ENCODE peak calls at places on chromosomes 16 and 17, in four cellular contexts. A is NCI-H82; T is T1000; E is stimulated activated CD4-positive, alpha-beta T cell treated with anti-CD3 and anti-CD28 coated beads, Interleukin-12 subunit alpha, Interleukin-12 subunit beta, amount 100 ng/mL, for 48 hours. Q is an unnamed sample.

GRCh38 chr17:38598536-38598935 is 7.2 kb downstream of the SRCIN1 start:
- DNase-seq in A (peak; percentile 98), E (no peak), T (no peak), Q (peak; percentile 97)

GRCh38 chr17:78495634-78496033 is 81.6 kb downstream of the DNAH17 start:
- DNase-seq in E (no peak), T (no peak), A (no peak), Q (no peak)

GRCh38 chr16:50506543-50506937 is 41.7 kb upstream of the NKD1 start:
- DNase-seq in T (no peak), A (no peak), E (no peak), Q (no peak)

GRCh38 chr16:4372315-4372577 is 598 bp downstream of the VASN start:
- DNase-seq in T (no peak), A (no peak), E (no peak), Q (no peak)

GRCh38 chr16:30350134-30350871 is 4.8 kb downstream of the CD2BP2 start:
- DNase-seq in T (no peak), A (no peak), E (no peak), Q (no peak)

GRCh38 chr16:67541391-67542263 is 13.0 kb downstream of the RIPOR1 start:
- DNase-seq in A (no peak), T (no peak), E (no peak), Q (no peak)

GRCh38 chr16:5979905-5980550 is 882.4 kb upstream of the EEF2KMT start:
- DNase-seq in A (no peak), T (no peak), E (no peak), Q (no peak)

GRCh38 chr16:87067890-87068289 is 249.3 kb downstream of the C16orf95 start:
- DNase-seq in A (no peak), E (no peak), T (no peak), Q (no peak)

GRCh38 chr17:42980766-42981397 is 517 bp downstream of the RUNDC1 start:
- DNase-seq in A (peak; percentile 56), T (peak; percentile 2), E (peak; percentile 62), Q (peak; percentile 75)

GRCh38 chr17:71084219-71084618 is 914.9 kb downstream of the KCNJ2 start:
- DNase-seq in T (no peak), E (no peak), A (peak; percentile 59), Q (peak; percentile 71)

GRCh38 chr16:81779540-81780320 is 639 bp downstream of the PLCG2 start:
- DNase-seq in E (peak; percentile 2), T (no peak), A (peak; percentile 7), Q (peak; percentile 15)

GRCh38 chr16:89026121-89026612 is 49.2 kb upstream of the CBFA2T3 start:
- DNase-seq in A (no peak), T (no peak), E (peak; percentile 42), Q (no peak)

GRCh38 chr17:70086468-70086867 is 11.4 kb downstream of the KCNJ16 start:
- DNase-seq in T (no peak), A (no peak), E (no peak), Q (no peak)

GRCh38 chr16:20850981-20851380 is 44.7 kb downstream of the REXO5 start:
- DNase-seq in E (no peak), A (peak; percentile 73), T (no peak), Q (no peak)

GRCh38 chr16:3520398-3520797 is 19.6 kb downstream of the CLUAP1 start:
- DNase-seq in A (no peak), T (no peak), E (no peak), Q (no peak)

Q was measured in NCI-H69.